ENCODE peak calls at places on chromosomes 3 and 15, in five cellular contexts. R is adrenal gland, G is hypothalamus, D is AG20443, O is AG04449. E is an unnamed sample.

GRCh38 chr3:4761759-4762158 is 217.5 kb upstream of the BHLHE40 start:
- DNase-seq in R (no peak), G (no peak), D (no peak), O (no peak), E (no peak)

GRCh38 chr3:157088506-157089454 is 71.2 kb downstream of the CCNL1 start:
- DNase-seq in R (peak), G (no peak), D (peak), O (peak), E (peak)

GRCh38 chr15:97425596-97425995 is 534.9 kb upstream of the ARRDC4 start:
- DNase-seq in R (no peak), G (no peak), D (no peak), O (no peak), E (no peak)

GRCh38 chr15:29731865-29732264 is 90.4 kb downstream of the TJP1 start:
- DNase-seq in R (no peak), G (no peak), D (no peak), O (no peak), E (no peak)

GRCh38 chr15:70995383-70995965 is 102.8 kb downstream of the LRRC49 start:
- DNase-seq in R (no peak), G (no peak), D (no peak), O (no peak), E (peak)

GRCh38 chr3:182722938-182723337 is 70.4 kb upstream of the ATP11B start:
- DNase-seq in R (no peak), G (no peak), D (peak), O (no peak), E (no peak)

GRCh38 chr15:47746516-47746915 is 29.2 kb downstream of the SEMA6D start:
- DNase-seq in R (no peak), G (no peak), D (no peak), O (no peak), E (no peak)

GRCh38 chr3:31232049-31233040 is 300.4 kb upstream of the STT3B start:
- DNase-seq in R (no peak), G (no peak), D (no peak), O (no peak), E (no peak)

GRCh38 chr3:134287512-134287911 is 36.9 kb upstream of the RYK start:
- DNase-seq in R (no peak), G (no peak), D (no peak), O (no peak), E (no peak)

GRCh38 chr3:49607105-49607591 is 52.9 kb downstream of the BSN start:
- DNase-seq in R (peak), G (peak), D (peak), O (no peak), E (no peak)

GRCh38 chr15:73322665-73323373 is 45.9 kb downstream of the HCN4 start:
- DNase-seq in R (no peak), G (no peak), D (no peak), O (no peak), E (no peak)

GRCh38 chr3:189300345-189300744 is 128.6 kb downstream of the TPRG1 start:
- DNase-seq in R (no peak), G (no peak), D (no peak), O (no peak), E (no peak)

GRCh38 chr3:158809642-158810041 is 7.8 kb downstream of the MFSD1 start:
- DNase-seq in R (no peak), G (no peak), D (no peak), O (no peak), E (no peak)

GRCh38 chr15:37199546-37199945 is 99.2 kb upstream of the MEIS2 start:
- DNase-seq in R (no peak), G (peak), D (no peak), O (no peak), E (no peak)

GRCh38 chr15:90412356-90413194 is 24.5 kb downstream of the IQGAP1 start:
- DNase-seq in R (no peak), G (no peak), D (peak), O (peak), E (no peak)

GRCh38 chr3:15298504-15298903 is 33.9 kb downstream of the SH3BP5 start:
- DNase-seq in R (no peak), G (no peak), D (no peak), O (no peak), E (no peak)

GRCh38 chr15:82709081-82709420 is 624 bp downstream of the AP3B2 start:
- DNase-seq in R (no peak), G (peak), D (no peak), O (no peak), E (no peak)

GRCh38 chr3:141368062-141368924 is at the start of gene ZBTB38:
- DNase-seq in R (peak), G (peak), D (peak), O (no peak), E (peak)

GRCh38 chr3:86949850-86950249 is 41.1 kb downstream of the VGLL3 start:
- DNase-seq in R (no peak), G (no peak), D (no peak), O (no peak), E (no peak)

GRCh38 chr3:12896206-12896697 is 54.9 kb upstream of the RPL32 start:
- DNase-seq in R (no peak), G (no peak), D (no peak), O (no peak), E (peak)

GRCh38 chr15:81573098-81573746 is 199.2 kb upstream of the TMC3 start:
- DNase-seq in R (no peak), G (no peak), D (no peak), O (no peak), E (no peak)

GRCh38 chr3:133944181-133944580 is 48.5 kb upstream of the RAB6B start:
- DNase-seq in R (no peak), G (no peak), D (peak), O (no peak), E (peak)

GRCh38 chr3:158918008-158918407 is 116.2 kb downstream of the MFSD1 start:
- DNase-seq in R (peak), G (peak), D (peak), O (peak), E (peak)

GRCh38 chr15:89335289-89336041 is 841 bp upstream of the POLG start:
- DNase-seq in R (no peak), G (no peak), D (no peak), O (no peak), E (no peak)

GRCh38 chr3:194137314-194138097 is 1.6 kb downstream of the HES1 start:
- DNase-seq in R (peak), G (peak), D (peak), O (no peak), E (no peak)

GRCh38 chr3:45677045-45677436 is 12.2 kb upstream of the SACM1L start:
- DNase-seq in R (peak), G (no peak), D (peak), O (peak), E (peak)

GRCh38 chr3:71944482-71944881 is 159.5 kb upstream of the PROK2 start:
- DNase-seq in R (no peak), G (no peak), D (no peak), O (no peak), E (no peak)

GRCh38 chr3:59388555-59389280 is 338.9 kb upstream of the CFAP20DC start:
- DNase-seq in R (no peak), G (no peak), D (no peak), O (no peak), E (no peak)

GRCh38 chr3:133490468-133491351 is 82.8 kb upstream of the CDV3 start:
- DNase-seq in R (no peak), G (no peak), D (no peak), O (no peak), E (no peak)